ENCODE peak calls at places on chromosomes 5 and 9, in seven cellular contexts. One of them, this sample, is unnamed.

GRCh38 chr5:150626853-150627276 is 13.6 kb upstream of the SYNPO start:
- DNase-seq in Panc1: no peak
- DNase-seq in HCT116: no peak
- DNase-seq in SK-N-SH: no peak
- DNase-seq in H1: no peak
- DNase-seq in HepG2: no peak
- DNase-seq in GM12878: no peak
- DNase-seq in this sample: no peak

GRCh38 chr9:115649991-115650472 is 503.6 kb upstream of the PAPPA start:
- DNase-seq in Panc1: no peak
- DNase-seq in HCT116: no peak
- DNase-seq in SK-N-SH: no peak
- DNase-seq in H1: no peak
- DNase-seq in HepG2: peak
- DNase-seq in GM12878: no peak
- DNase-seq in this sample: no peak

GRCh38 chr9:110847661-110848060 is 179.1 kb downstream of the MUSK start:
- DNase-seq in Panc1: no peak
- DNase-seq in HCT116: no peak
- DNase-seq in SK-N-SH: no peak
- DNase-seq in H1: no peak
- DNase-seq in HepG2: no peak
- DNase-seq in GM12878: no peak
- DNase-seq in this sample: no peak

GRCh38 chr5:52419357-52419756 is 368.4 kb upstream of the ITGA1 start:
- DNase-seq in Panc1: no peak
- DNase-seq in HCT116: no peak
- DNase-seq in SK-N-SH: no peak
- DNase-seq in H1: no peak
- DNase-seq in HepG2: no peak
- DNase-seq in GM12878: no peak
- DNase-seq in this sample: no peak

GRCh38 chr5:137838976-137839375 is 28.7 kb upstream of the MYOT start:
- DNase-seq in Panc1: no peak
- DNase-seq in HCT116: no peak
- DNase-seq in SK-N-SH: no peak
- DNase-seq in H1: no peak
- DNase-seq in HepG2: no peak
- DNase-seq in GM12878: no peak
- DNase-seq in this sample: no peak

GRCh38 chr5:116799401-116799800 is 224.8 kb upstream of the SEMA6A start:
- DNase-seq in Panc1: no peak
- DNase-seq in HCT116: no peak
- DNase-seq in SK-N-SH: no peak
- DNase-seq in H1: no peak
- DNase-seq in HepG2: peak
- DNase-seq in GM12878: no peak
- DNase-seq in this sample: no peak

GRCh38 chr9:38117646-38118045 is 48.6 kb upstream of the SHB start:
- DNase-seq in Panc1: no peak
- DNase-seq in HCT116: no peak
- DNase-seq in SK-N-SH: peak
- DNase-seq in H1: no peak
- DNase-seq in HepG2: no peak
- DNase-seq in GM12878: no peak
- DNase-seq in this sample: no peak

GRCh38 chr9:114701971-114702370 is 20.0 kb upstream of the TEX48 start:
- DNase-seq in Panc1: no peak
- DNase-seq in HCT116: no peak
- DNase-seq in SK-N-SH: no peak
- DNase-seq in H1: no peak
- DNase-seq in HepG2: no peak
- DNase-seq in GM12878: no peak
- DNase-seq in this sample: no peak

GRCh38 chr5:86878250-86878649 is 260.5 kb downstream of the COX7C start:
- DNase-seq in Panc1: no peak
- DNase-seq in HCT116: no peak
- DNase-seq in SK-N-SH: no peak
- DNase-seq in H1: no peak
- DNase-seq in HepG2: no peak
- DNase-seq in GM12878: no peak
- DNase-seq in this sample: no peak

GRCh38 chr5:150341331-150341730 is 16.2 kb upstream of the TCOF1 start:
- DNase-seq in Panc1: no peak
- DNase-seq in HCT116: no peak
- DNase-seq in SK-N-SH: no peak
- DNase-seq in H1: no peak
- DNase-seq in HepG2: no peak
- DNase-seq in GM12878: no peak
- DNase-seq in this sample: no peak

GRCh38 chr9:97366889-97367288 is 45.0 kb upstream of the TDRD7 start:
- DNase-seq in Panc1: no peak
- DNase-seq in HCT116: no peak
- DNase-seq in SK-N-SH: no peak
- DNase-seq in H1: no peak
- DNase-seq in HepG2: no peak
- DNase-seq in GM12878: no peak
- DNase-seq in this sample: no peak

DNA sequence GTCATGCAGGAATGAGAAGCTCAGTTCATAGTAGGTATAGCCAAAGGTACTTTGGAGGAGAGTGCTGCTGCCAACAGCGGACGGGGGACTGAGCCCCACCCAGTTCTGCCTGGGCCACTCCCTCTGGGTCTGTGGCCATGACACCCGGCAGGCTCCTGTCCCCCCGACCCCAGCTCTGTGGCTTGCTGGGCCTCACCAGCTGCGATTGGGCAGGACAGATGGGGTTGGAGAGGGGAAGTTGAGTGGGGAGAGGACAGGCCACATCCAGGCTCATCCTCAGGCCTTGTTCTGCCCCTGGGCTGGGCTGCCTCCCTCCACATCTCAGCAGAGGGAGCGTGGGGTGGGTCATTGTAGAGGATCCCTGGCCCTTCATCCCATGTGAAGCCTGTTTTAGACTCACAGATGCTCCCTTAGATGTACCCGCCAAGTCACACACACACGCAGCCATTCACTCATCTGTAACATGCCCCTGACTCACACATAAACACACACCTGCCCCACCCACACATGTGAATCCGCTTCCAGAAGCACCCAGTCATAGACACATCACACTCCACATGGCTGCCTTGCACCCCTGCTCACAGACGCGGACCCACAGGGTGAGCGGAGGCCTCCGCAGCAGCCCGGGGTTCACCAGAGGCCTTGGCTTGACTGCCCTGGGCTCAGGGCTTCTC is 48.8 kb downstream of the NTNG2 start:
- DNase-seq in Panc1: no peak
- DNase-seq in HCT116: no peak
- DNase-seq in SK-N-SH: no peak
- DNase-seq in H1: no peak
- DNase-seq in HepG2: no peak
- DNase-seq in GM12878: no peak
- DNase-seq in this sample: no peak
- TF ChIP-seq SIN3A in Panc1: no peak
- TF ChIP-seq SIN3A in HCT116: no peak
- TF ChIP-seq SIN3A in SK-N-SH: no peak
- TF ChIP-seq SIN3A in H1: no peak
- TF ChIP-seq SIN3A in HepG2: no peak
- TF ChIP-seq SIN3A in GM12878: no peak
- TF ChIP-seq SIN3A in this sample: no peak

GRCh38 chr5:59583810-59584562 is 309.5 kb downstream of the PDE4D start:
- DNase-seq in Panc1: no peak
- DNase-seq in HCT116: no peak
- DNase-seq in SK-N-SH: no peak
- DNase-seq in H1: no peak
- DNase-seq in HepG2: no peak
- DNase-seq in GM12878: no peak
- DNase-seq in this sample: no peak

GRCh38 chr5:59584858-59585846 is 308.4 kb downstream of the PDE4D start:
- DNase-seq in Panc1: no peak
- DNase-seq in HCT116: no peak
- DNase-seq in SK-N-SH: no peak
- DNase-seq in H1: no peak
- DNase-seq in HepG2: no peak
- DNase-seq in GM12878: no peak
- DNase-seq in this sample: no peak

GRCh38 chr5:59582746-59583145 is 310.8 kb downstream of the PDE4D start:
- DNase-seq in Panc1: no peak
- DNase-seq in HCT116: no peak
- DNase-seq in SK-N-SH: no peak
- DNase-seq in H1: no peak
- DNase-seq in HepG2: no peak
- DNase-seq in GM12878: no peak
- DNase-seq in this sample: no peak

GRCh38 chr5:59586811-59587340 is 306.6 kb downstream of the PDE4D start:
- DNase-seq in Panc1: no peak
- DNase-seq in HCT116: no peak
- DNase-seq in SK-N-SH: no peak
- DNase-seq in H1: no peak
- DNase-seq in HepG2: no peak
- DNase-seq in GM12878: no peak
- DNase-seq in this sample: no peak

GRCh38 chr5:59583151-59583809 is 310.2 kb downstream of the PDE4D start:
- DNase-seq in Panc1: no peak
- DNase-seq in HCT116: no peak
- DNase-seq in SK-N-SH: no peak
- DNase-seq in H1: no peak
- DNase-seq in HepG2: no peak
- DNase-seq in GM12878: no peak
- DNase-seq in this sample: no peak
- TF ChIP-seq SIN3A in Panc1: no peak
- TF ChIP-seq SIN3A in HCT116: no peak
- TF ChIP-seq SIN3A in SK-N-SH: no peak
- TF ChIP-seq SIN3A in H1: no peak
- TF ChIP-seq SIN3A in HepG2: no peak
- TF ChIP-seq SIN3A in GM12878: no peak
- TF ChIP-seq SIN3A in this sample: no peak

DNA sequence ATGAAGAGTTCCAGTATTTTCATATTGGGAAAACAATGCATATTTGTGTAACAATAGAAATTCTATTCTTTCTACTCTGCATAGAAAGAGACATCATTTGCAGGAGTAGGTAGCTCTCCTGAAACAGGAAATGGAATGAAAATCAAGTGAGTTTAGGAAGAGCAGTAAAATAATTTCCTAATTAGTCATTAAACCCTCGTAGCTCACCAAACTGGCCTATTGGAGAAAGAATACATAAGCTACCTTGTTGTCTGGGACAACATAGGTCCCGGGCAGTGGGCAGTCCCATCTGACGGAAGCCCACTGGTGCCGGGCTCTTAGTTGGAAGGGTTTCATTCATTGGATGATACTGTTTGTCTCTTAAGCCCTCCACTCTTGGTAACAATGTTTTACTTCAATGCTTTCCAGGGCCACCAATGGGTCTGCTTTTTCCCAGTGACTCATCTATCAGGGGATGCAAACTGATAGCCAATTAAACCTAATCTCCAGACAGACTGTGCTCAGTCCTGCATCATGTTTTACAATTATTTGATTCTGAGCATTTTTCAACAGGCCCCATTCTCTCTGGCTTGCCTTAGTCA is 46.6 kb downstream of the GNA14 start:
- DNase-seq in Panc1: no peak
- DNase-seq in HCT116: no peak
- DNase-seq in SK-N-SH: peak
- DNase-seq in H1: no peak
- DNase-seq in HepG2: no peak
- DNase-seq in GM12878: no peak
- DNase-seq in this sample: no peak
- TF ChIP-seq SIN3A in Panc1: no peak
- TF ChIP-seq SIN3A in HCT116: no peak
- TF ChIP-seq SIN3A in SK-N-SH: no peak
- TF ChIP-seq SIN3A in H1: no peak
- TF ChIP-seq SIN3A in HepG2: no peak
- TF ChIP-seq SIN3A in GM12878: no peak
- TF ChIP-seq SIN3A in this sample: no peak

GRCh38 chr5:171965740-171966139 is 40.7 kb downstream of the FBXW11 start:
- DNase-seq in Panc1: no peak
- DNase-seq in HCT116: no peak
- DNase-seq in SK-N-SH: no peak
- DNase-seq in H1: no peak
- DNase-seq in HepG2: no peak
- DNase-seq in GM12878: no peak
- DNase-seq in this sample: no peak
- TF ChIP-seq SIN3A in Panc1: no peak
- TF ChIP-seq SIN3A in HCT116: no peak
- TF ChIP-seq SIN3A in SK-N-SH: no peak
- TF ChIP-seq SIN3A in H1: no peak
- TF ChIP-seq SIN3A in HepG2: no peak
- TF ChIP-seq SIN3A in GM12878: no peak
- TF ChIP-seq SIN3A in this sample: no peak